ENCODE peak calls at places on chromosome 11, in nine cellular contexts. One of them, this sample, is unnamed.

GRCh38 chr11:106467486-106467885 is 390.0 kb downstream of the AASDHPPT start:
- DNase-seq in DMS153: no peak
- DNase-seq in nucleus accumbens: no peak
- DNase-seq in activated CD4-positive, CD25-positive, alpha-beta regulatory T cell treated with anti-CD3 and anti-CD28 coated beads, Interleukin-2, amount 50 U/mL, for 16 hours: no peak
- DNase-seq in Right ventricle myocardium superior: no peak
- DNase-seq in MCF 10A: no peak
- DNase-seq in left ventricle myocardium superior: no peak
- DNase-seq in NCI-H1694 treated with DMSO at 0.1 percent for 48 hours: no peak
- DNase-seq in AG09319: no peak
- DNase-seq in this sample: no peak

GRCh38 chr11:70549386-70549785 is 151.1 kb downstream of the CTTN start:
- DNase-seq in nucleus accumbens: no peak
- DNase-seq in NCI-H1694 treated with DMSO at 0.1 percent for 48 hours: no peak
- DNase-seq in DMS153: no peak
- DNase-seq in AG09319: no peak
- DNase-seq in Right ventricle myocardium superior: no peak
- DNase-seq in activated CD4-positive, CD25-positive, alpha-beta regulatory T cell treated with anti-CD3 and anti-CD28 coated beads, Interleukin-2, amount 50 U/mL, for 16 hours: no peak
- DNase-seq in MCF 10A: no peak
- DNase-seq in left ventricle myocardium superior: no peak
- DNase-seq in this sample: no peak

GRCh38 chr11:93407777-93408401 is 77.3 kb downstream of the DEUP1 start:
- DNase-seq in AG09319: no peak
- DNase-seq in left ventricle myocardium superior: no peak
- DNase-seq in Right ventricle myocardium superior: no peak
- DNase-seq in DMS153: no peak
- DNase-seq in activated CD4-positive, CD25-positive, alpha-beta regulatory T cell treated with anti-CD3 and anti-CD28 coated beads, Interleukin-2, amount 50 U/mL, for 16 hours: no peak
- DNase-seq in MCF 10A: peak; percentile 74
- DNase-seq in nucleus accumbens: no peak
- DNase-seq in NCI-H1694 treated with DMSO at 0.1 percent for 48 hours: no peak
- DNase-seq in this sample: no peak

GRCh38 chr11:121741316-121741715 is 288.5 kb upstream of the SORL1-AS1 start:
- DNase-seq in nucleus accumbens: no peak
- DNase-seq in AG09319: no peak
- DNase-seq in MCF 10A: no peak
- DNase-seq in Right ventricle myocardium superior: no peak
- DNase-seq in left ventricle myocardium superior: peak; percentile 30
- DNase-seq in DMS153: no peak
- DNase-seq in NCI-H1694 treated with DMSO at 0.1 percent for 48 hours: no peak
- DNase-seq in activated CD4-positive, CD25-positive, alpha-beta regulatory T cell treated with anti-CD3 and anti-CD28 coated beads, Interleukin-2, amount 50 U/mL, for 16 hours: no peak
- DNase-seq in this sample: no peak

GRCh38 chr11:28730336-28730735 is 622.1 kb downstream of the METTL15 start:
- DNase-seq in DMS153: no peak
- DNase-seq in activated CD4-positive, CD25-positive, alpha-beta regulatory T cell treated with anti-CD3 and anti-CD28 coated beads, Interleukin-2, amount 50 U/mL, for 16 hours: no peak
- DNase-seq in Right ventricle myocardium superior: no peak
- DNase-seq in left ventricle myocardium superior: no peak
- DNase-seq in MCF 10A: peak; percentile 43
- DNase-seq in AG09319: no peak
- DNase-seq in nucleus accumbens: no peak
- DNase-seq in NCI-H1694 treated with DMSO at 0.1 percent for 48 hours: no peak
- DNase-seq in this sample: no peak

GRCh38 chr11:64366751-64367150 is 7.8 kb downstream of the RPS6KA4 start:
- DNase-seq in NCI-H1694 treated with DMSO at 0.1 percent for 48 hours: no peak
- DNase-seq in nucleus accumbens: no peak
- DNase-seq in AG09319: no peak
- DNase-seq in activated CD4-positive, CD25-positive, alpha-beta regulatory T cell treated with anti-CD3 and anti-CD28 coated beads, Interleukin-2, amount 50 U/mL, for 16 hours: no peak
- DNase-seq in Right ventricle myocardium superior: no peak
- DNase-seq in DMS153: no peak
- DNase-seq in MCF 10A: no peak
- DNase-seq in left ventricle myocardium superior: no peak
- DNase-seq in this sample: no peak

GRCh38 chr11:60703374-60703773 is 4.0 kb downstream of the MS4A8 start:
- DNase-seq in Right ventricle myocardium superior: no peak
- DNase-seq in nucleus accumbens: no peak
- DNase-seq in left ventricle myocardium superior: no peak
- DNase-seq in activated CD4-positive, CD25-positive, alpha-beta regulatory T cell treated with anti-CD3 and anti-CD28 coated beads, Interleukin-2, amount 50 U/mL, for 16 hours: no peak
- DNase-seq in MCF 10A: no peak
- DNase-seq in AG09319: no peak
- DNase-seq in DMS153: no peak
- DNase-seq in NCI-H1694 treated with DMSO at 0.1 percent for 48 hours: no peak
- DNase-seq in this sample: no peak

GRCh38 chr11:4025957-4026324 is 68.7 kb upstream of the RRM1 start:
- DNase-seq in Right ventricle myocardium superior: no peak
- DNase-seq in activated CD4-positive, CD25-positive, alpha-beta regulatory T cell treated with anti-CD3 and anti-CD28 coated beads, Interleukin-2, amount 50 U/mL, for 16 hours: no peak
- DNase-seq in nucleus accumbens: no peak
- DNase-seq in NCI-H1694 treated with DMSO at 0.1 percent for 48 hours: no peak
- DNase-seq in DMS153: no peak
- DNase-seq in MCF 10A: no peak
- DNase-seq in left ventricle myocardium superior: no peak
- DNase-seq in AG09319: no peak
- DNase-seq in this sample: no peak

GRCh38 chr11:12190511-12190910 is 80.1 kb downstream of the MICAL2 start:
- DNase-seq in Right ventricle myocardium superior: no peak
- DNase-seq in nucleus accumbens: no peak
- DNase-seq in activated CD4-positive, CD25-positive, alpha-beta regulatory T cell treated with anti-CD3 and anti-CD28 coated beads, Interleukin-2, amount 50 U/mL, for 16 hours: no peak
- DNase-seq in AG09319: no peak
- DNase-seq in NCI-H1694 treated with DMSO at 0.1 percent for 48 hours: no peak
- DNase-seq in left ventricle myocardium superior: no peak
- DNase-seq in MCF 10A: no peak
- DNase-seq in DMS153: no peak
- DNase-seq in this sample: no peak

GRCh38 chr11:68673291-68673930 is 10.9 kb upstream of the GAL start:
- DNase-seq in DMS153: no peak
- DNase-seq in MCF 10A: no peak
- DNase-seq in Right ventricle myocardium superior: no peak
- DNase-seq in activated CD4-positive, CD25-positive, alpha-beta regulatory T cell treated with anti-CD3 and anti-CD28 coated beads, Interleukin-2, amount 50 U/mL, for 16 hours: no peak
- DNase-seq in left ventricle myocardium superior: no peak
- DNase-seq in AG09319: no peak
- DNase-seq in NCI-H1694 treated with DMSO at 0.1 percent for 48 hours: no peak
- DNase-seq in nucleus accumbens: no peak
- DNase-seq in this sample: no peak

GRCh38 chr11:112159098-112159761 is 4.7 kb downstream of the IL18 start:
- DNase-seq in AG09319: no peak
- DNase-seq in nucleus accumbens: no peak
- DNase-seq in DMS153: no peak
- DNase-seq in left ventricle myocardium superior: no peak
- DNase-seq in activated CD4-positive, CD25-positive, alpha-beta regulatory T cell treated with anti-CD3 and anti-CD28 coated beads, Interleukin-2, amount 50 U/mL, for 16 hours: no peak
- DNase-seq in NCI-H1694 treated with DMSO at 0.1 percent for 48 hours: no peak
- DNase-seq in MCF 10A: peak; percentile 8
- DNase-seq in Right ventricle myocardium superior: no peak
- DNase-seq in this sample: no peak

GRCh38 chr11:75337195-75337654 is 14.2 kb downstream of the ARRB1 start:
- DNase-seq in Right ventricle myocardium superior: peak; percentile 63
- DNase-seq in AG09319: no peak
- DNase-seq in MCF 10A: peak; percentile 72
- DNase-seq in left ventricle myocardium superior: peak; percentile 62
- DNase-seq in nucleus accumbens: no peak
- DNase-seq in DMS153: no peak
- DNase-seq in activated CD4-positive, CD25-positive, alpha-beta regulatory T cell treated with anti-CD3 and anti-CD28 coated beads, Interleukin-2, amount 50 U/mL, for 16 hours: no peak
- DNase-seq in NCI-H1694 treated with DMSO at 0.1 percent for 48 hours: no peak
- DNase-seq in this sample: no peak

GRCh38 chr11:68384530-68385081 is 72.2 kb downstream of the LRP5 start:
- DNase-seq in MCF 10A: no peak
- DNase-seq in Right ventricle myocardium superior: no peak
- DNase-seq in nucleus accumbens: no peak
- DNase-seq in NCI-H1694 treated with DMSO at 0.1 percent for 48 hours: no peak
- DNase-seq in AG09319: no peak
- DNase-seq in DMS153: no peak
- DNase-seq in left ventricle myocardium superior: no peak
- DNase-seq in activated CD4-positive, CD25-positive, alpha-beta regulatory T cell treated with anti-CD3 and anti-CD28 coated beads, Interleukin-2, amount 50 U/mL, for 16 hours: no peak
- DNase-seq in this sample: no peak

GRCh38 chr11:76678316-76678715 is 7.8 kb upstream of the LRRC32 start:
- DNase-seq in MCF 10A: no peak
- DNase-seq in left ventricle myocardium superior: no peak
- DNase-seq in activated CD4-positive, CD25-positive, alpha-beta regulatory T cell treated with anti-CD3 and anti-CD28 coated beads, Interleukin-2, amount 50 U/mL, for 16 hours: no peak
- DNase-seq in AG09319: no peak
- DNase-seq in nucleus accumbens: no peak
- DNase-seq in NCI-H1694 treated with DMSO at 0.1 percent for 48 hours: no peak
- DNase-seq in DMS153: no peak
- DNase-seq in Right ventricle myocardium superior: no peak
- DNase-seq in this sample: no peak

GRCh38 chr11:19595840-19596751 is 116.5 kb upstream of the NAV2 start:
- DNase-seq in Right ventricle myocardium superior: peak; percentile 77
- DNase-seq in NCI-H1694 treated with DMSO at 0.1 percent for 48 hours: no peak
- DNase-seq in DMS153: no peak
- DNase-seq in AG09319: no peak
- DNase-seq in left ventricle myocardium superior: peak; percentile 74
- DNase-seq in activated CD4-positive, CD25-positive, alpha-beta regulatory T cell treated with anti-CD3 and anti-CD28 coated beads, Interleukin-2, amount 50 U/mL, for 16 hours: no peak
- DNase-seq in MCF 10A: peak; percentile 94
- DNase-seq in nucleus accumbens: no peak
- DNase-seq in this sample: no peak

GRCh38 chr11:8871283-8871775 is 39.7 kb upstream of the AKIP1 start:
- DNase-seq in NCI-H1694 treated with DMSO at 0.1 percent for 48 hours: peak; percentile 40
- DNase-seq in Right ventricle myocardium superior: peak; percentile 76
- DNase-seq in MCF 10A: peak; percentile 56
- DNase-seq in DMS153: no peak
- DNase-seq in activated CD4-positive, CD25-positive, alpha-beta regulatory T cell treated with anti-CD3 and anti-CD28 coated beads, Interleukin-2, amount 50 U/mL, for 16 hours: no peak
- DNase-seq in left ventricle myocardium superior: peak; percentile 75
- DNase-seq in nucleus accumbens: no peak
- DNase-seq in AG09319: peak; percentile 87
- DNase-seq in this sample: no peak

GRCh38 chr11:69460540-69461257 is 20.8 kb upstream of the LINC01488 start:
- DNase-seq in MCF 10A: peak; percentile 94
- DNase-seq in DMS153: no peak
- DNase-seq in Right ventricle myocardium superior: no peak
- DNase-seq in nucleus accumbens: no peak
- DNase-seq in AG09319: no peak
- DNase-seq in activated CD4-positive, CD25-positive, alpha-beta regulatory T cell treated with anti-CD3 and anti-CD28 coated beads, Interleukin-2, amount 50 U/mL, for 16 hours: no peak
- DNase-seq in left ventricle myocardium superior: no peak
- DNase-seq in NCI-H1694 treated with DMSO at 0.1 percent for 48 hours: no peak
- DNase-seq in this sample: no peak

GRCh38 chr11:106466441-106467190 is 389.2 kb downstream of the AASDHPPT start:
- DNase-seq in activated CD4-positive, CD25-positive, alpha-beta regulatory T cell treated with anti-CD3 and anti-CD28 coated beads, Interleukin-2, amount 50 U/mL, for 16 hours: no peak
- DNase-seq in nucleus accumbens: no peak
- DNase-seq in MCF 10A: peak; percentile 28
- DNase-seq in DMS153: no peak
- DNase-seq in AG09319: no peak
- DNase-seq in NCI-H1694 treated with DMSO at 0.1 percent for 48 hours: no peak
- DNase-seq in left ventricle myocardium superior: no peak
- DNase-seq in Right ventricle myocardium superior: no peak
- DNase-seq in this sample: no peak

This sample was measured in NCI-H2081 treated with DMSO at 0.1 percent for 48 hours.